ENCODE peak calls at places on chromosomes 11 and 22, in nine cellular contexts. K is CD4-positive, alpha-beta T cell; M is KBM-7; W is Caki2; J is T47D; N is caudate nucleus; D is KG1; O is Panc1; Z is GM12865. V is an unnamed sample.
A peak's percentile ranks its signal among the peaks of the same experiment; 100 is the strongest.

GRCh38 chr11:79043726-79044125 is 397.1 kb downstream of the TENM4 start:
- DNase-seq in K (no peak), M (no peak), W (no peak), J (no peak), N (no peak), D (no peak), O (no peak), Z (no peak), V (no peak)

GRCh38 chr22:29152381-29153138 is 53.1 kb upstream of the EMID1 start:
- DNase-seq in K (no peak), M (peak; percentile 68), W (no peak), J (no peak), N (no peak), D (no peak), O (no peak), Z (no peak), V (peak; percentile 58)

GRCh38 chr22:48752451-48753380 is 1075.0 kb downstream of the BRD1 start:
- DNase-seq in K (no peak), M (no peak), W (no peak), J (no peak), N (no peak), D (no peak), O (no peak), Z (no peak), V (no peak)

GRCh38 chr11:126359431-126360048 is 4.1 kb downstream of the ST3GAL4 start:
- DNase-seq in K (no peak), M (no peak), W (no peak), J (no peak), N (no peak), D (no peak), O (no peak), Z (no peak), V (peak; percentile 94)

GRCh38 chr22:30312053-30312452 is 14.7 kb downstream of the TBC1D10A start:
- DNase-seq in K (no peak), M (no peak), W (peak; percentile 97), J (no peak), N (no peak), D (no peak), O (no peak), Z (no peak), V (no peak)

GRCh38 chr22:20644071-20644642 is 129.8 kb upstream of the SERPIND1 start:
- DNase-seq in K (no peak), M (no peak), W (no peak), J (no peak), N (no peak), D (no peak), O (no peak), Z (no peak), V (no peak)

GRCh38 chr22:45526768-45527360 is 24.2 kb downstream of the FBLN1 start:
- DNase-seq in K (no peak), M (no peak), W (no peak), J (no peak), N (no peak), D (no peak), O (no peak), Z (no peak), V (no peak)

GRCh38 chr11:120192831-120193625 is 17.8 kb upstream of the OAF start:
- DNase-seq in K (no peak), M (no peak), W (no peak), J (no peak), N (no peak), D (no peak), O (no peak), Z (no peak), V (peak; percentile 38)

GRCh38 chr22:49418341-49418894 is 409.3 kb downstream of the BRD1 start:
- DNase-seq in K (no peak), M (no peak), W (no peak), J (no peak), N (no peak), D (no peak), O (no peak), Z (no peak), V (no peak)

GRCh38 chr22:17637490-17638181 is 921 bp upstream of the BCL2L13 start:
- DNase-seq in K (no peak), M (no peak), W (no peak), J (no peak), N (no peak), D (no peak), O (no peak), Z (peak; percentile 3), V (no peak)

GRCh38 chr11:62146476-62147200 is 22.8 kb downstream of the INCENP start:
- DNase-seq in K (no peak), M (no peak), W (no peak), J (no peak), N (no peak), D (no peak), O (no peak), Z (no peak), V (no peak)

GRCh38 chr11:86167499-86168161 is 76.9 kb upstream of the EED start:
- DNase-seq in K (no peak), M (no peak), W (no peak), J (peak; percentile 32), N (no peak), D (no peak), O (no peak), Z (no peak), V (no peak)

GRCh38 chr22:43823911-43824665 is 12.0 kb upstream of the EFCAB6 start:
- DNase-seq in K (no peak), M (no peak), W (no peak), J (no peak), N (no peak), D (no peak), O (no peak), Z (no peak), V (no peak)

GRCh38 chr22:37187891-37188761 is at the start of gene C1QTNF6:
- DNase-seq in K (no peak), M (peak; percentile 38), W (peak; percentile 85), J (no peak), N (no peak), D (no peak), O (no peak), Z (no peak), V (peak; percentile 53)

GRCh38 chr11:122743949-122744876 is 88.7 kb downstream of the UBASH3B start:
- DNase-seq in K (peak; percentile 66), M (peak; percentile 97), W (no peak), J (no peak), N (no peak), D (peak; percentile 91), O (no peak), Z (peak; percentile 73), V (no peak)

GRCh38 chr11:17831228-17831627 is 96.6 kb downstream of the KCNC1 start:
- DNase-seq in K (no peak), M (no peak), W (no peak), J (no peak), N (no peak), D (no peak), O (no peak), Z (no peak), V (no peak)

GRCh38 chr11:2355000-2355644 is 22.0 kb upstream of the CD81 start:
- DNase-seq in K (no peak), M (no peak), W (no peak), J (no peak), N (no peak), D (no peak), O (no peak), Z (no peak), V (no peak)

GRCh38 chr11:86938900-86939880 is 16.0 kb downstream of the FZD4 start:
- DNase-seq in K (no peak), M (peak; percentile 68), W (no peak), J (no peak), N (no peak), D (peak; percentile 46), O (peak; percentile 57), Z (peak; percentile 47), V (no peak)

GRCh38 chr11:17421781-17422180 is 33.3 kb upstream of the KCNJ11 start:
- DNase-seq in K (no peak), M (no peak), W (no peak), J (no peak), N (no peak), D (no peak), O (no peak), Z (no peak), V (no peak)

GRCh38 chr11:135027461-135027860 is 615.4 kb upstream of the B3GAT1 start:
- DNase-seq in K (no peak), M (peak; percentile 26), W (no peak), J (peak; percentile 81), N (no peak), D (peak; percentile 41), O (no peak), Z (peak; percentile 34), V (no peak)

GRCh38 chr22:38034278-38034882 is 22.8 kb upstream of the PICK1 start:
- DNase-seq in K (no peak), M (peak; percentile 80), W (peak; percentile 89), J (no peak), N (peak; percentile 69), D (no peak), O (peak; percentile 10), Z (peak; percentile 47), V (peak; percentile 77)

GRCh38 chr11:10004526-10005113 is 289.4 kb downstream of the SBF2 start:
- DNase-seq in K (no peak), M (no peak), W (no peak), J (no peak), N (no peak), D (no peak), O (no peak), Z (no peak), V (no peak)

GRCh38 chr11:113552271-113552670 is 77.1 kb upstream of the DRD2 start:
- DNase-seq in K (no peak), M (no peak), W (no peak), J (no peak), N (no peak), D (no peak), O (no peak), Z (no peak), V (no peak)

GRCh38 chr22:47206185-47206584 is 443.7 kb downstream of the TBC1D22A start:
- DNase-seq in K (no peak), M (no peak), W (no peak), J (no peak), N (no peak), D (no peak), O (no peak), Z (no peak), V (no peak)

GRCh38 chr11:26575946-26576345 is 3.9 kb upstream of the MUC15 start:
- DNase-seq in K (no peak), M (no peak), W (no peak), J (no peak), N (no peak), D (no peak), O (no peak), Z (no peak), V (no peak)

GRCh38 chr22:22855617-22856308 is 31.9 kb upstream of the IGLL5 start:
- DNase-seq in K (peak; percentile 18), M (peak; percentile 35), W (no peak), J (no peak), N (no peak), D (no peak), O (no peak), Z (peak; percentile 55), V (no peak)

GRCh38 chr22:49767355-49768062 is 60.2 kb downstream of the BRD1 start:
- DNase-seq in K (no peak), M (peak; percentile 88), W (peak; percentile 60), J (peak; percentile 41), N (no peak), D (peak; percentile 29), O (peak; percentile 28), Z (peak; percentile 70), V (no peak)

GRCh38 chr11:74744277-74744676 is 4.4 kb upstream of the RNF169 start:
- DNase-seq in K (no peak), M (no peak), W (no peak), J (no peak), N (no peak), D (no peak), O (no peak), Z (no peak), V (no peak)

GRCh38 chr11:96049426-96049825 is 125.5 kb upstream of the MTMR2 start:
- DNase-seq in K (no peak), M (no peak), W (no peak), J (no peak), N (no peak), D (no peak), O (no peak), Z (no peak), V (no peak)

GRCh38 chr11:75508051-75508561 is 17.6 kb downstream of the GDPD5 start:
- DNase-seq in K (peak; percentile 50), M (peak; percentile 49), W (no peak), J (no peak), N (no peak), D (peak; percentile 45), O (no peak), Z (peak; percentile 50), V (no peak)

GRCh38 chr22:26291940-26292666 is 122.8 kb downstream of the SEZ6L start:
- DNase-seq in K (no peak), M (no peak), W (no peak), J (no peak), N (no peak), D (no peak), O (no peak), Z (no peak), V (no peak)